ENCODE peak calls at places on chromosome 7, in ten cellular contexts. Y, G, X, Q, R, S, M, W, A and K are unnamed samples.

GRCh38 chr7:45973725-45974532 is 52.9 kb upstream of the IGFBP3 start:
- DNase-seq in Y (no peak), G (peak; percentile 50), X (peak; percentile 49), Q (no peak), R (no peak), S (no peak), M (no peak), W (peak; percentile 14), A (no peak), K (no peak)

GRCh38 chr7:38846280-38846679 is 62.7 kb downstream of the VPS41 start:
- DNase-seq in Y (no peak), G (no peak), X (peak; percentile 42), Q (no peak), R (no peak), S (no peak), M (peak; percentile 79), W (peak; percentile 75), A (no peak), K (no peak)

GRCh38 chr7:96949766-96950165 is 55.6 kb upstream of the DLX6 start:
- DNase-seq in Y (no peak), G (no peak), X (peak; percentile 93), Q (no peak), R (no peak), S (no peak), M (no peak), W (peak; percentile 52), A (no peak), K (no peak)

GRCh38 chr7:39259391-39260003 is 281.8 kb downstream of the POU6F2 start:
- DNase-seq in Y (no peak), G (no peak), X (no peak), Q (no peak), R (no peak), S (no peak), M (no peak), W (no peak), A (no peak), K (no peak)

GRCh38 chr7:13800694-13801448 is 188.6 kb downstream of the ETV1 start:
- DNase-seq in Y (no peak), G (no peak), X (peak; percentile 86), Q (peak; percentile 69), R (no peak), S (no peak), M (no peak), W (peak; percentile 93), A (no peak), K (peak; percentile 32)

GRCh38 chr7:68411742-68412141 is 1186.5 kb upstream of the AUTS2 start:
- DNase-seq in Y (no peak), G (no peak), X (no peak), Q (no peak), R (no peak), S (no peak), M (no peak), W (no peak), A (no peak), K (no peak)

GRCh38 chr7:111931016-111931517 is 275.1 kb downstream of the DOCK4 start:
- DNase-seq in Y (no peak), G (no peak), X (peak; percentile 90), Q (peak; percentile 65), R (no peak), S (no peak), M (no peak), W (peak; percentile 59), A (no peak), K (peak; percentile 39)

GRCh38 chr7:20260219-20260618 is 43.0 kb upstream of the MACC1 start:
- DNase-seq in Y (no peak), G (no peak), X (no peak), Q (peak; percentile 77), R (no peak), S (peak; percentile 24), M (no peak), W (peak; percentile 95), A (no peak), K (no peak)

GRCh38 chr7:111530356-111530668 is 32.0 kb downstream of the IMMP2L start:
- DNase-seq in Y (no peak), G (no peak), X (no peak), Q (no peak), R (no peak), S (no peak), M (no peak), W (no peak), A (no peak), K (no peak)

GRCh38 chr7:109456116-109456515 is 886.4 kb downstream of the DNAJB9 start:
- DNase-seq in Y (no peak), G (no peak), X (no peak), Q (no peak), R (no peak), S (no peak), M (no peak), W (no peak), A (no peak), K (no peak)

GRCh38 chr7:45543470-45543869 is 30.7 kb upstream of the ADCY1 start:
- DNase-seq in Y (no peak), G (no peak), X (no peak), Q (no peak), R (no peak), S (no peak), M (no peak), W (no peak), A (no peak), K (no peak)

GRCh38 chr7:5036446-5036845 is 9.2 kb upstream of the RBAK start:
- DNase-seq in Y (no peak), G (no peak), X (no peak), Q (no peak), R (no peak), S (no peak), M (no peak), W (no peak), A (no peak), K (no peak)

GRCh38 chr7:38186593-38187314 is 8.7 kb downstream of the STARD3NL start:
- DNase-seq in Y (no peak), G (no peak), X (no peak), Q (peak; percentile 59), R (no peak), S (no peak), M (no peak), W (peak; percentile 74), A (no peak), K (no peak)

GRCh38 chr7:155941688-155942087 is 129.4 kb upstream of the SHH start:
- DNase-seq in Y (no peak), G (no peak), X (no peak), Q (peak; percentile 19), R (no peak), S (no peak), M (no peak), W (no peak), A (no peak), K (no peak)

GRCh38 chr7:95046494-95047240 is 139.3 kb downstream of the PPP1R9A start:
- DNase-seq in Y (no peak), G (no peak), X (no peak), Q (no peak), R (no peak), S (no peak), M (no peak), W (peak; percentile 47), A (no peak), K (no peak)

GRCh38 chr7:150479023-150479716 is 28.7 kb downstream of the GIMAP8 start:
- DNase-seq in Y (no peak), G (no peak), X (peak; percentile 88), Q (no peak), R (no peak), S (no peak), M (no peak), W (no peak), A (no peak), K (no peak)

GRCh38 chr7:133571066-133571465 is 318.2 kb downstream of the EXOC4 start:
- DNase-seq in Y (no peak), G (no peak), X (no peak), Q (peak; percentile 16), R (no peak), S (no peak), M (no peak), W (no peak), A (no peak), K (no peak)
- H3K4me3 ChIP-seq in Y (no peak overlapping the region), G (no peak overlapping the region), X (no peak overlapping the region), Q (no peak overlapping the region), R (no peak overlapping the region), S (no peak overlapping the region), M (no peak overlapping the region), W (no peak overlapping the region), A (no peak overlapping the region), K (no peak overlapping the region)

GRCh38 chr7:131211500-131211899 is 116.2 kb upstream of the MKLN1 start:
- DNase-seq in Y (no peak), G (no peak), X (no peak), Q (no peak), R (no peak), S (no peak), M (no peak), W (no peak), A (no peak), K (no peak)

GRCh38 chr7:131208777-131209176 is 118.9 kb upstream of the MKLN1 start:
- DNase-seq in Y (no peak), G (no peak), X (no peak), Q (no peak), R (no peak), S (no peak), M (no peak), W (no peak), A (no peak), K (no peak)

GRCh38 chr7:131210618-131211017 is 117.1 kb upstream of the MKLN1 start:
- DNase-seq in Y (no peak), G (no peak), X (no peak), Q (no peak), R (no peak), S (no peak), M (no peak), W (no peak), A (no peak), K (no peak)

DNA sequence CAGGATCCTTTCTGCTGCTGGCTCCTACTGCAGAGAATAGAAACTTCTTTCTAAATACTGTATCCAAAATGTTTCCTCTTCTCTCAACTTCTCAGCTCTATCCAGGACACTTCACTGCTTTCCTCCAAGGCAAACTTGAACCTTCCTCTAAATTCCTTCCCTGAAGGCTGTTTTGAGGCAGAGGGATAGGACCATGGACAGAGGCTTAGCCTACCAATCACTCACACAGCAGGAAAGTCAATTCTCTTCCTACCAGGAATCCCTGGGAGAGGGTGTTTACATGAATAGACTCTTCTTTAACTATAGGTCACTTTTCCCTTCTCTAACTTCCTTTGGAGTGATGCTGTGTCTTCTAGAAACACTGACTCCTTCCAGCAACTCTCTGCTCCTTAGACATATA is 115.6 kb upstream of the MKLN1 start:
- DNase-seq in Y (no peak), G (peak; percentile 55), X (no peak), Q (peak; percentile 37), R (no peak), S (no peak), M (no peak), W (no peak), A (no peak), K (no peak)
- TF ChIP-seq CTCF in Y (no peak), G (no peak), X (no peak), Q (no peak), R (no peak), S (no peak), M (no peak), W (no peak), A (no peak), K (no peak)

GRCh38 chr7:123643495-123644428 is 11.9 kb upstream of the LMOD2 start:
- DNase-seq in Y (no peak), G (peak; percentile 73), X (peak; percentile 57), Q (peak; percentile 85), R (no peak), S (peak; percentile 47), M (peak; percentile 2), W (peak; percentile 77), A (no peak), K (peak; percentile 31)
- H3K4me3 ChIP-seq in Y (no peak overlapping the region), G (no peak overlapping the region), X (no peak overlapping the region), Q (peak overlapping the region; percentile 12), R (no peak overlapping the region), S (peak overlapping the region; percentile 34), M (peak overlapping the region; percentile 15), W (no peak overlapping the region), A (no peak overlapping the region), K (peak overlapping the region; percentile 14)

GRCh38 chr7:117901089-117901797 is 28.0 kb upstream of the CTTNBP2 start:
- DNase-seq in Y (no peak), G (no peak), X (no peak), Q (no peak), R (no peak), S (no peak), M (no peak), W (no peak), A (no peak), K (no peak)
- TF ChIP-seq CTCF in Y (no peak), G (no peak), X (no peak), Q (no peak), R (no peak), S (no peak), M (no peak), W (no peak), A (no peak), K (no peak)